ENCODE peak calls at places on chromosomes 5 and 9, in seven cellular contexts. P is fibroblast of mammary gland, Z is astrocyte, W is upper lobe of right lung, E is IMR-90, C is Peyer's patch, G is NB4. S is an unnamed sample.

GRCh38 chr5:150400020-150400326 is 12.7 kb downstream of the CD74 start:
- DNase-seq in P (no peak), Z (no peak), W (no peak), E (no peak), C (no peak), G (no peak), S (no peak)

GRCh38 chr9:14783358-14783757 is 60.8 kb upstream of the CER1 start:
- DNase-seq in P (no peak), Z (no peak), W (no peak), E (no peak), C (no peak), G (no peak), S (no peak)

GRCh38 chr9:16401720-16402119 is 468.8 kb downstream of the BNC2 start:
- DNase-seq in P (no peak), Z (no peak), W (no peak), E (no peak), C (no peak), G (no peak), S (no peak)

GRCh38 chr9:91426123-91426745 is 2.6 kb upstream of the NFIL3 start:
- DNase-seq in P (peak), Z (no peak), W (no peak), E (peak), C (no peak), G (peak), S (peak)

GRCh38 chr9:136058152-136058483 is 37.0 kb downstream of the NACC2 start:
- DNase-seq in P (no peak), Z (no peak), W (peak), E (no peak), C (no peak), G (no peak), S (no peak)

GRCh38 chr5:171721469-171721868 is 64.1 kb upstream of the SMIM23 start:
- DNase-seq in P (no peak), Z (no peak), W (no peak), E (no peak), C (no peak), G (peak), S (no peak)

GRCh38 chr5:180648658-180649296 is 623 bp downstream of the FLT4 start:
- DNase-seq in P (no peak), Z (no peak), W (peak), E (no peak), C (no peak), G (no peak), S (no peak)

GRCh38 chr9:121700831-121701419 is 49.5 kb downstream of the DAB2IP start:
- DNase-seq in P (no peak), Z (no peak), W (no peak), E (no peak), C (no peak), G (peak), S (no peak)

GRCh38 chr9:38380230-38380871 is 12.2 kb upstream of the ALDH1B1 start:
- DNase-seq in P (no peak), Z (peak), W (no peak), E (peak), C (no peak), G (no peak), S (no peak)

GRCh38 chr9:119802621-119803020 is 433.4 kb upstream of the BRINP1 start:
- DNase-seq in P (peak), Z (no peak), W (no peak), E (no peak), C (no peak), G (no peak), S (peak)

GRCh38 chr9:135848341-135849047 is 58.9 kb downstream of the CAMSAP1 start:
- DNase-seq in P (no peak), Z (no peak), W (no peak), E (no peak), C (no peak), G (no peak), S (no peak)

GRCh38 chr9:22508790-22509189 is 62.2 kb downstream of the DMRTA1 start:
- DNase-seq in P (no peak), Z (no peak), W (no peak), E (no peak), C (no peak), G (no peak), S (no peak)

GRCh38 chr5:6525910-6526309 is 77.3 kb downstream of the UBE2QL1 start:
- DNase-seq in P (peak), Z (no peak), W (no peak), E (peak), C (no peak), G (peak), S (no peak)

GRCh38 chr5:15995206-15996052 is 184.2 kb downstream of the MARCHF11 start:
- DNase-seq in P (peak), Z (peak), W (no peak), E (peak), C (no peak), G (peak), S (peak)

GRCh38 chr9:131672451-131672850 is 67.4 kb downstream of the RAPGEF1 start:
- DNase-seq in P (no peak), Z (no peak), W (no peak), E (no peak), C (no peak), G (no peak), S (no peak)

GRCh38 chr9:136077491-136077890 is 17.6 kb downstream of the NACC2 start:
- DNase-seq in P (no peak), Z (no peak), W (no peak), E (no peak), C (no peak), G (no peak), S (no peak)

GRCh38 chr9:133461975-133462374 is 2.2 kb downstream of the CACFD1 start:
- DNase-seq in P (no peak), Z (no peak), W (no peak), E (no peak), C (no peak), G (no peak), S (no peak)

GRCh38 chr9:34633851-34634550 is 3.6 kb downstream of the SIGMAR1 start:
- DNase-seq in P (peak), Z (peak), W (no peak), E (peak), C (peak), G (peak), S (peak)

GRCh38 chr5:123089971-123090640 is 1.1 kb downstream of the PRDM6 start:
- DNase-seq in P (peak), Z (no peak), W (peak), E (peak), C (no peak), G (peak), S (peak)

GRCh38 chr5:157384971-157385709 is 74.9 kb upstream of the NIPAL4 start:
- DNase-seq in P (peak), Z (peak), W (no peak), E (peak), C (no peak), G (no peak), S (peak)

GRCh38 chr9:89712285-89712684 is 107.5 kb downstream of the GADD45G start:
- DNase-seq in P (no peak), Z (no peak), W (no peak), E (no peak), C (no peak), G (no peak), S (no peak)

GRCh38 chr5:175847503-175847902 is 23.9 kb upstream of the CPLX2 start:
- DNase-seq in P (peak), Z (no peak), W (no peak), E (peak), C (no peak), G (peak), S (no peak)

GRCh38 chr5:58066557-58066956 is 393.3 kb downstream of the PLK2 start:
- DNase-seq in P (no peak), Z (no peak), W (no peak), E (no peak), C (no peak), G (no peak), S (no peak)

GRCh38 chr5:58069016-58069705 is 390.7 kb downstream of the PLK2 start:
- DNase-seq in P (no peak), Z (no peak), W (peak), E (no peak), C (no peak), G (no peak), S (no peak)

GRCh38 chr5:58071566-58071965 is 388.3 kb downstream of the PLK2 start:
- DNase-seq in P (no peak), Z (no peak), W (no peak), E (no peak), C (no peak), G (no peak), S (no peak)

GRCh38 chr5:58072202-58072791 is 387.6 kb downstream of the PLK2 start:
- DNase-seq in P (no peak), Z (no peak), W (no peak), E (no peak), C (no peak), G (no peak), S (peak)

GRCh38 chr5:58069846-58070245 is 390.0 kb downstream of the PLK2 start:
- DNase-seq in P (no peak), Z (no peak), W (no peak), E (no peak), C (no peak), G (no peak), S (no peak)
- H3K4me3 ChIP-seq in P (no peak), Z (no peak), W (no peak), E (no peak), C (no peak), G (no peak), S (no peak)

GRCh38 chr9:13555516-13555915 is 276.0 kb upstream of the MPDZ start:
- DNase-seq in P (no peak), Z (no peak), W (no peak), E (no peak), C (no peak), G (no peak), S (no peak)

GRCh38 chr9:13548556-13548955 is 269.1 kb upstream of the MPDZ start:
- DNase-seq in P (no peak), Z (no peak), W (no peak), E (no peak), C (no peak), G (no peak), S (no peak)

GRCh38 chr9:13554626-13555025 is 275.1 kb upstream of the MPDZ start:
- DNase-seq in P (no peak), Z (no peak), W (no peak), E (no peak), C (no peak), G (no peak), S (no peak)

GRCh38 chr9:13552606-13553215 is 273.2 kb upstream of the MPDZ start:
- DNase-seq in P (peak), Z (no peak), W (no peak), E (no peak), C (no peak), G (no peak), S (peak)

DNA sequence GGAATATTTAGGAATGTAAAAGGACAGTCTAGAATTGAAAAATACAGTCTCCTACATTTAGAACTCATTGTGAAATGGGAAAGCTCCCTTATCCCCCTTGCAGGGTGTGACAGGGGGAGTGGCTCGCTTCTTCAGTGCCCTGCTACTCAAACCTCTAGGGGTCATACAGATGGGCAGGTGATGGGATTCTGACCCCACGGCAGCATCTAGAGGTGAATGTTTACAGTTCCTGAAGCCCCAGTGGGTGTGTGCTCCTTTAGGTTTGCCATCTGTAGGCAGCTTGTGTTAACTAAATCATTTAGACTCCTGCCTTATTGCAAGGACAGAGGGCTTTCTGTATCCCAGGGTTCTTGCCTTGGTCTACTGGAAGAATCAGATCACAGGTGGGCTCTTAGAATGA is 271.0 kb upstream of the MPDZ start:
- DNase-seq in P (no peak), Z (no peak), W (no peak), E (no peak), C (no peak), G (no peak), S (no peak)
- TF ChIP-seq CTCF in P (no peak), Z (no peak), W (no peak), E (no peak), C (no peak), G (no peak), S (no peak)

DNA sequence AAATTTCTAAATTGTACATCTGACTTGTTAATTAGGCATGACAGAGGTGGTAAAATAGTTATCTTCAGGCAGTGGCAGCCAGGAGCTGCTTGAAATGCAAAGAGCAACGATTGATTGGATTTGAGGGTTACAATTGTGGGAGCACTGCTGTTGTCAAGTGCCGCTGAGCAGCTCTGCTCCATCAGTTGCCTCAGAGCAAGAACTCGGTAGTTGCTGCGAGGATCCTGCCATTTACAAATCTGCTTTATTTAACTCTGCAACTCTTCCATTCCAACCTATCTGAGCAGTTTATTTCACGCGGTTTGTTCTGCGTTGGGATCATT is 12.6 kb downstream of the PBX3 start:
- DNase-seq in P (no peak), Z (no peak), W (no peak), E (no peak), C (no peak), G (peak), S (peak)
- H3K4me3 ChIP-seq in P (no peak), Z (peak), W (peak), E (peak), C (no peak), G (peak), S (peak)

DNA sequence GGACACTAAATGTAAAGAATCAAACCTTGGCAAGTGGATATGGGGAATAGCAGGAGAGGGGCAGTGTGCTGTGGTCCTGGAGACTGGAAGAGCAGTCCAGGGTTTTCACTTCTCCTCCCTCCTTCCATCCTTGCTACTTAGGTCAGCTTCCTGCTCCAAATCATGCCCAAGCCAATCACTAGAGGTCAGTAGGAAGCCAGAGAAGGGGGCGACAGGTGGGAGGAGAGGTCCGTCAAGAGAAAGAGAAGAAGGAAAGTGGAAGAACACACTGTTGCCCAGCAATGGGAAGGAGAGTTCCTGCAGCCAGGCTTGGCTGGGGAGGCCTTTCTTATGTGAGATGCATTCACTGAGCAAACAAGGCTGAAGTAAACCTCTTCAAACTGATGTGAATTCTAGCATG is 289.6 kb downstream of the DTWD2 start:
- DNase-seq in P (no peak), Z (no peak), W (no peak), E (no peak), C (no peak), G (no peak), S (no peak)
- TF ChIP-seq CTCF in P (no peak), Z (no peak), W (no peak), E (no peak), C (no peak), G (no peak), S (no peak)

GRCh38 chr9:2157277-2158105 is 142.3 kb downstream of the SMARCA2 start:
- DNase-seq in P (peak), Z (peak), W (peak), E (peak), C (peak), G (peak), S (peak)
- H3K4me3 ChIP-seq in P (peak), Z (peak), W (peak), E (peak), C (peak), G (peak), S (peak)

GRCh38 chr5:72836810-72837209 is 20.3 kb downstream of the TNPO1 start:
- DNase-seq in P (no peak), Z (no peak), W (no peak), E (no peak), C (no peak), G (no peak), S (no peak)

GRCh38 chr5:72835633-72836032 is 19.2 kb downstream of the TNPO1 start:
- DNase-seq in P (no peak), Z (no peak), W (no peak), E (no peak), C (no peak), G (no peak), S (no peak)

GRCh38 chr5:72834919-72835318 is 18.5 kb downstream of the TNPO1 start:
- DNase-seq in P (no peak), Z (no peak), W (no peak), E (no peak), C (no peak), G (peak), S (no peak)

GRCh38 chr5:72829707-72830106 is 13.2 kb downstream of the TNPO1 start:
- DNase-seq in P (no peak), Z (no peak), W (no peak), E (no peak), C (no peak), G (no peak), S (no peak)

DNA sequence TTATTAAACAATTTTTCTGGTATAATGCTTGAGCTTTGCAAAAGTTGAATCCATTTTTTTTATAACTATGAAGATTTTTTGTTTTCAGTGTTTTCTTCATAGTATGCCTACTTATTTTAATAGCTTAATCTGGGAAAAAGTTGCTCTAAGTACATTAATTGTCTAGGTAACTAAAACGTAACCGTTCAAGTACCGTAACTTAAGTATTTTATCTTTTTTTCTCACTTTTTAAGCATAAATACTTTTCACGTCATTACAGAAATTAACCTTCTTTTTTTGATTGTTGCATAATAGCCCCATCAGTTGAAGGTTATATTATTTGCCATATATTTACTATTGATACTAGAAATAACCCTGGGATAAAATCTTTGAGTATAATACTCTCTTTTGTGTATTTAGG is 15.2 kb downstream of the TNPO1 start:
- DNase-seq in P (no peak), Z (no peak), W (no peak), E (no peak), C (no peak), G (no peak), S (no peak)
- TF ChIP-seq CTCF in P (no peak), Z (no peak), W (no peak), E (no peak), C (no peak), G (no peak), S (no peak)

GRCh38 chr9:108515856-108516255 is 339.9 kb downstream of the ACTL7B start:
- DNase-seq in P (no peak), Z (no peak), W (no peak), E (no peak), C (no peak), G (peak), S (no peak)

GRCh38 chr9:108512426-108513173 is 343.2 kb downstream of the ACTL7B start:
- DNase-seq in P (peak), Z (no peak), W (no peak), E (peak), C (no peak), G (no peak), S (no peak)

GRCh38 chr9:108516391-108516790 is 339.4 kb downstream of the ACTL7B start:
- DNase-seq in P (no peak), Z (no peak), W (no peak), E (no peak), C (no peak), G (no peak), S (no peak)

GRCh38 chr9:108511200-108511756 is 344.5 kb downstream of the ACTL7B start:
- DNase-seq in P (peak), Z (peak), W (no peak), E (peak), C (no peak), G (no peak), S (peak)
- H3K4me3 ChIP-seq in P (no peak), Z (no peak), W (no peak), E (no peak), C (no peak), G (no peak), S (no peak)

DNA sequence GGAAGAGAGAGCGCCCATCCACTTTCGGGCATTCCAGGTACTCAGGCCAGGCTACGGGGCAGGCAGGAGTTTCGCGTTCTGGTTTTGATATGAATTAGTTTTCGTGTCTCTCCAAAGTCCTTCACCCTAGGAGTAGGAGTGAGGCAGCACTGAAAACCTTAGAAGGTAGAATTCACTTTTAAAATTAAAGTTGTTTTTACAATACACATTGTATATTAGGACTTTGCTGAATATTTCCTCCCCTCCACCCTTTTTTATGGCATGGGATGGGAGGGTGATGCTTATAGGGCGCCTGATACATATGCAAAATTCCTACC is 747 bp downstream of the ITGA1 start:
- DNase-seq in P (no peak), Z (no peak), W (no peak), E (no peak), C (no peak), G (no peak), S (no peak)
- TF ChIP-seq CTCF in P (no peak), Z (no peak), W (no peak), E (no peak), C (no peak), G (no peak), S (no peak)